ENCODE peak calls at places on chromosomes 1 and 21, in four cellular contexts. Z is germinal center; Q is stimulated activated CD4-positive, alpha-beta T cell treated with anti-CD3 and anti-CD28 coated beads, Interleukin-2, amount 100 ng/mL, for 48 hours; K is AG08395. L is an unnamed sample.

GRCh38 chr1:189697113-189697512 is 780.6 kb downstream of the BRINP3 start:
- DNase-seq in Z (no peak), Q (no peak), K (no peak), L (no peak)

GRCh38 chr1:3457910-3458621 is 3.6 kb downstream of the ARHGEF16 start:
- DNase-seq in Z (no peak), Q (no peak), K (no peak), L (peak)

GRCh38 chr21:39807738-39808137 is 59.5 kb upstream of the PCP4 start:
- DNase-seq in Z (no peak), Q (no peak), K (no peak), L (no peak)

GRCh38 chr1:54407201-54407956 is 1.2 kb upstream of the SSBP3 start:
- DNase-seq in Z (peak), Q (peak), K (peak), L (peak)

GRCh38 chr1:56911539-56911938 is 54.3 kb downstream of the C8B start:
- DNase-seq in Z (no peak), Q (no peak), K (no peak), L (no peak)

GRCh38 chr1:233389867-233390266 is 62.3 kb downstream of the MAP3K21 start:
- DNase-seq in Z (no peak), Q (no peak), K (no peak), L (no peak)

GRCh38 chr1:229718177-229718576 is 92.1 kb downstream of the URB2 start:
- DNase-seq in Z (no peak), Q (no peak), K (no peak), L (no peak)

GRCh38 chr1:24786191-24786590 is 40.9 kb downstream of the CLIC4 start:
- DNase-seq in Z (no peak), Q (no peak), K (peak), L (no peak)

GRCh38 chr1:73832276-73832825 is 365.6 kb downstream of the LRRIQ3 start:
- DNase-seq in Z (no peak), Q (no peak), K (peak), L (no peak)

GRCh38 chr1:8018492-8019228 is 7.4 kb downstream of the ERRFI1 start:
- DNase-seq in Z (no peak), Q (no peak), K (no peak), L (peak)

GRCh38 chr1:21318714-21319159 is 28.5 kb upstream of the ECE1 start:
- DNase-seq in Z (no peak), Q (no peak), K (peak), L (no peak)

GRCh38 chr1:214537219-214537618 is 14.2 kb downstream of the PTPN14 start:
- DNase-seq in Z (no peak), Q (no peak), K (no peak), L (no peak)

GRCh38 chr1:2046953-2047748 is 3.1 kb upstream of the PRKCZ start:
- DNase-seq in Z (no peak), Q (no peak), K (no peak), L (no peak)

GRCh38 chr1:89831462-89832113 is 10.8 kb downstream of the LRRC8D start:
- DNase-seq in Z (no peak), Q (no peak), K (no peak), L (no peak)

L was measured in myocyte.